ENCODE peak calls at places on chromosomes 5 and 9, in ten cellular contexts. D is AG09319; Q is activated CD4-positive, alpha-beta T cell treated with anti-CD3 and anti-CD28 coated beads, Interleukin-2, amount 50 U/mL, for 1 hour; T is vagina; E is mesenteric fat pad; X is mucosa of descending colon; J is NCI-H748 treated with DMSO at 0.1 percent for 48 hours; A is AG08396; C is NCI-H1105 treated with DMSO at 0.1 percent for 48 hours; N is nucleus accumbens. V is an unnamed sample.

GRCh38 chr9:116322521-116322920 is 168.9 kb downstream of the PAPPA start:
- DNase-seq in A (no peak), X (no peak), J (no peak), D (no peak), N (no peak), C (no peak), E (no peak), Q (no peak), T (no peak), V (no peak)

GRCh38 chr5:58327289-58327688 is 132.6 kb downstream of the PLK2 start:
- DNase-seq in Q (no peak), D (no peak), E (no peak), J (no peak), X (no peak), A (no peak), T (no peak), C (no peak), N (no peak), V (no peak)

GRCh38 chr5:136731241-136731885 is 366.0 kb upstream of the TRPC7 start:
- DNase-seq in X (no peak), E (no peak), T (no peak), A (no peak), Q (no peak), J (no peak), C (no peak), D (no peak), N (no peak), V (peak; percentile 15)

GRCh38 chr5:65833780-65834179 is 92.6 kb upstream of the ERBIN start:
- DNase-seq in D (no peak), N (no peak), T (no peak), Q (no peak), E (no peak), J (no peak), C (no peak), X (no peak), A (no peak), V (no peak)

GRCh38 chr9:87886210-87887150 is 3.8 kb downstream of the SPATA31E1 start:
- DNase-seq in A (no peak), T (peak; percentile 79), X (no peak), E (no peak), N (no peak), Q (no peak), C (no peak), J (no peak), D (no peak), V (no peak)

GRCh38 chr9:32590898-32591297 is 17.9 kb upstream of the NDUFB6 start:
- DNase-seq in N (no peak), D (no peak), X (no peak), Q (no peak), A (no peak), C (no peak), E (no peak), J (no peak), T (no peak), V (no peak)

GRCh38 chr5:128015478-128015877 is 68.1 kb upstream of the SLC12A2 start:
- DNase-seq in D (no peak), Q (no peak), N (no peak), A (no peak), T (no peak), C (no peak), E (no peak), J (no peak), X (no peak), V (no peak)

GRCh38 chr5:156273325-156273724 is 53.6 kb upstream of the SGCD start:
- DNase-seq in N (no peak), C (no peak), D (no peak), A (no peak), J (no peak), Q (no peak), E (no peak), X (no peak), T (no peak), V (no peak)

GRCh38 chr9:133572821-133573361 is 36.3 kb downstream of the FAM163B start:
- DNase-seq in Q (no peak), D (no peak), T (no peak), J (no peak), N (peak; percentile 73), X (no peak), E (no peak), A (no peak), C (peak; percentile 46), V (no peak)

GRCh38 chr9:117772960-117773359 is 68.8 kb downstream of the TLR4 start:
- DNase-seq in Q (no peak), D (no peak), T (no peak), C (no peak), X (peak; percentile 33), N (no peak), E (no peak), A (no peak), J (no peak), V (no peak)

GRCh38 chr5:127562252-127562651 is 44.8 kb downstream of the PRRC1 start:
- DNase-seq in T (no peak), X (no peak), C (peak; percentile 13), E (no peak), N (no peak), J (no peak), D (no peak), A (no peak), Q (no peak), V (no peak)

GRCh38 chr5:175697846-175698245 is 40.0 kb downstream of the HRH2 start:
- DNase-seq in D (no peak), X (no peak), T (no peak), E (peak; percentile 35), J (no peak), C (no peak), Q (no peak), A (no peak), N (no peak), V (no peak)

GRCh38 chr9:118570076-118570475 is 799.2 kb downstream of the BRINP1 start:
- DNase-seq in X (no peak), C (no peak), A (no peak), Q (no peak), N (no peak), J (no peak), E (no peak), D (no peak), T (no peak), V (no peak)

GRCh38 chr9:136784249-136784996 is 6.7 kb upstream of the TMEM141 start:
- DNase-seq in T (no peak), Q (no peak), C (peak; percentile 13), A (no peak), D (no peak), E (no peak), J (no peak), N (no peak), X (peak; percentile 17), V (no peak)

GRCh38 chr9:124386201-124386600 is 29.0 kb downstream of the PSMB7 start:
- DNase-seq in C (no peak), A (no peak), Q (no peak), J (no peak), D (no peak), T (no peak), X (no peak), E (no peak), N (no peak), V (no peak)

GRCh38 chr5:27403248-27403882 is 365.0 kb upstream of the CDH9 start:
- DNase-seq in D (no peak), E (no peak), Q (no peak), C (no peak), A (no peak), X (no peak), T (no peak), J (no peak), N (no peak), V (no peak)

GRCh38 chr5:14587143-14587542 is 5.6 kb downstream of the OTULINL start:
- DNase-seq in E (no peak), A (no peak), N (no peak), C (no peak), J (no peak), X (no peak), D (no peak), Q (no peak), T (no peak), V (no peak)

GRCh38 chr5:55766408-55766807 is 28.5 kb downstream of the DDX4 start:
- DNase-seq in A (no peak), Q (no peak), N (no peak), T (no peak), E (no peak), D (no peak), C (no peak), X (no peak), J (no peak), V (no peak)

GRCh38 chr5:158463188-158463587 is 604.2 kb upstream of the CLINT1 start:
- DNase-seq in J (no peak), E (no peak), X (no peak), A (peak; percentile 14), C (no peak), N (no peak), T (no peak), Q (no peak), D (no peak), V (no peak)

GRCh38 chr9:93578844-93579243 is 2.5 kb downstream of the PHF2 start:
- DNase-seq in Q (no peak), D (no peak), A (no peak), T (peak; percentile 69), J (no peak), X (no peak), E (peak; percentile 39), C (no peak), N (no peak), V (no peak)

GRCh38 chr9:35908484-35909125 is 685 bp upstream of the SPAAR start:
- DNase-seq in Q (no peak), C (no peak), J (no peak), N (no peak), E (no peak), D (no peak), X (no peak), T (no peak), A (peak; percentile 54), V (no peak)

GRCh38 chr9:114108016-114108833 is 9.1 kb upstream of the KIF12 start:
- DNase-seq in X (peak; percentile 87), D (peak; percentile 40), J (peak; percentile 62), N (peak; percentile 61), C (peak; percentile 45), E (peak; percentile 90), A (peak; percentile 92), T (no peak), Q (peak; percentile 33), V (peak; percentile 46)